ENCODE peak calls at places on chromosomes 13 and 19, in six cellular contexts. One of them, this sample, is unnamed.

GRCh38 chr13:35964764-35965163 is 166.4 kb downstream of the DCLK1 start:
- DNase-seq in EL: peak
- DNase-seq in AG20443: no peak
- DNase-seq in cardiac fibroblast: peak
- DNase-seq in posterior cingulate gyrus: no peak
- DNase-seq in NCI-H748 treated with DMSO at 0.1 percent for 48 hours: no peak
- DNase-seq in this sample: no peak

GRCh38 chr19:8610041-8610927 is at the start of gene ADAMTS10:
- DNase-seq in EL: peak
- DNase-seq in AG20443: peak
- DNase-seq in cardiac fibroblast: peak
- DNase-seq in posterior cingulate gyrus: no peak
- DNase-seq in NCI-H748 treated with DMSO at 0.1 percent for 48 hours: no peak
- DNase-seq in this sample: peak

GRCh38 chr19:47156861-47157454 is 26.3 kb downstream of the SAE1 start:
- DNase-seq in EL: no peak
- DNase-seq in AG20443: no peak
- DNase-seq in cardiac fibroblast: no peak
- DNase-seq in posterior cingulate gyrus: no peak
- DNase-seq in NCI-H748 treated with DMSO at 0.1 percent for 48 hours: no peak
- DNase-seq in this sample: no peak

GRCh38 chr19:49333426-49334288 is 1.5 kb upstream of the CD37 start:
- DNase-seq in EL: no peak
- DNase-seq in AG20443: no peak
- DNase-seq in cardiac fibroblast: peak
- DNase-seq in posterior cingulate gyrus: no peak
- DNase-seq in NCI-H748 treated with DMSO at 0.1 percent for 48 hours: no peak
- DNase-seq in this sample: no peak

GRCh38 chr13:112969692-112970338 is 801 bp downstream of the MCF2L start:
- DNase-seq in EL: no peak
- DNase-seq in AG20443: no peak
- DNase-seq in cardiac fibroblast: no peak
- DNase-seq in posterior cingulate gyrus: peak
- DNase-seq in NCI-H748 treated with DMSO at 0.1 percent for 48 hours: no peak
- DNase-seq in this sample: no peak

GRCh38 chr13:63288576-63288975 is 1872.9 kb upstream of the PCDH20 start:
- DNase-seq in EL: peak
- DNase-seq in AG20443: no peak
- DNase-seq in cardiac fibroblast: peak
- DNase-seq in posterior cingulate gyrus: no peak
- DNase-seq in NCI-H748 treated with DMSO at 0.1 percent for 48 hours: no peak
- DNase-seq in this sample: no peak

GRCh38 chr13:99227331-99227900 is 26.8 kb downstream of the UBAC2 start:
- DNase-seq in EL: peak
- DNase-seq in AG20443: no peak
- DNase-seq in cardiac fibroblast: no peak
- DNase-seq in posterior cingulate gyrus: no peak
- DNase-seq in NCI-H748 treated with DMSO at 0.1 percent for 48 hours: no peak
- DNase-seq in this sample: no peak

GRCh38 chr19:36973021-36973843 is 57.1 kb downstream of the ZNF568 start:
- DNase-seq in EL: peak
- DNase-seq in AG20443: peak
- DNase-seq in cardiac fibroblast: peak
- DNase-seq in posterior cingulate gyrus: peak
- DNase-seq in NCI-H748 treated with DMSO at 0.1 percent for 48 hours: no peak
- DNase-seq in this sample: peak

GRCh38 chr13:101211261-101211660 is 205.0 kb downstream of the NALCN start:
- DNase-seq in EL: peak
- DNase-seq in AG20443: peak
- DNase-seq in cardiac fibroblast: peak
- DNase-seq in posterior cingulate gyrus: no peak
- DNase-seq in NCI-H748 treated with DMSO at 0.1 percent for 48 hours: no peak
- DNase-seq in this sample: no peak

GRCh38 chr19:55283548-55284393 is at the start of gene BRSK1:
- DNase-seq in EL: peak
- DNase-seq in AG20443: peak
- DNase-seq in cardiac fibroblast: peak
- DNase-seq in posterior cingulate gyrus: peak
- DNase-seq in NCI-H748 treated with DMSO at 0.1 percent for 48 hours: peak
- DNase-seq in this sample: no peak

GRCh38 chr13:48078251-48078656 is 16.6 kb downstream of the MED4 start:
- DNase-seq in EL: no peak
- DNase-seq in AG20443: no peak
- DNase-seq in cardiac fibroblast: no peak
- DNase-seq in posterior cingulate gyrus: no peak
- DNase-seq in NCI-H748 treated with DMSO at 0.1 percent for 48 hours: no peak
- DNase-seq in this sample: peak

This sample was measured in HuH-7.5.